ENCODE peak calls at places on chromosomes 3 and 15, in seven cellular contexts. E, H, T, K, S, G and C are unnamed samples.
A peak's percentile ranks its signal among the peaks of the same experiment; 100 is the strongest.

GRCh38 chr3:124558898-124559649 is 171.2 kb upstream of the UMPS start:
- DNase-seq in E (no peak), H (peak; percentile 82), T (peak; percentile 96), K (no peak), S (no peak), G (peak; percentile 69), C (no peak)

GRCh38 chr3:36663666-36664291 is 100.6 kb downstream of the DCLK3 start:
- DNase-seq in E (no peak), H (no peak), T (no peak), K (no peak), S (no peak), G (no peak), C (no peak)

GRCh38 chr3:169494982-169495381 is 168.5 kb downstream of the MECOM start:
- DNase-seq in E (no peak), H (no peak), T (no peak), K (no peak), S (no peak), G (no peak), C (no peak)

GRCh38 chr15:92796163-92796611 is 103.9 kb upstream of the CHD2 start:
- DNase-seq in E (no peak), H (no peak), T (no peak), K (no peak), S (no peak), G (no peak), C (no peak)

GRCh38 chr15:75695634-75696302 is 16.9 kb downstream of the CSPG4 start:
- DNase-seq in E (no peak), H (no peak), T (no peak), K (peak; percentile 70), S (no peak), G (no peak), C (no peak)

GRCh38 chr3:159795050-159795449 is 193.6 kb upstream of the IL12A start:
- DNase-seq in E (no peak), H (no peak), T (no peak), K (no peak), S (no peak), G (peak; percentile 38), C (no peak)

GRCh38 chr15:75646944-75647364 is 758 bp upstream of the SNX33 start:
- DNase-seq in E (peak; percentile 46), H (peak; percentile 57), T (no peak), K (no peak), S (no peak), G (no peak), C (peak; percentile 54)

GRCh38 chr15:59388670-59389069 is 16.0 kb upstream of the MYO1E start:
- DNase-seq in E (no peak), H (no peak), T (no peak), K (no peak), S (no peak), G (no peak), C (no peak)

GRCh38 chr3:129627350-129628168 is 21.1 kb upstream of the PLXND1 start:
- DNase-seq in E (peak; percentile 82), H (peak; percentile 88), T (peak; percentile 57), K (peak; percentile 88), S (peak; percentile 65), G (peak; percentile 77), C (peak; percentile 87)

GRCh38 chr3:157329541-157329940 is 107.1 kb upstream of the PTX3 start:
- DNase-seq in E (no peak), H (no peak), T (no peak), K (no peak), S (no peak), G (no peak), C (no peak)

GRCh38 chr15:32838338-32838737 is 120.5 kb downstream of the GREM1 start:
- DNase-seq in E (no peak), H (no peak), T (no peak), K (no peak), S (no peak), G (no peak), C (no peak)

GRCh38 chr15:52208306-52208946 is 17.2 kb upstream of the GNB5 start:
- DNase-seq in E (peak; percentile 85), H (peak; percentile 77), T (peak; percentile 33), K (peak; percentile 70), S (peak; percentile 69), G (peak; percentile 28), C (peak; percentile 65)

GRCh38 chr3:187002915-187003314 is 72.6 kb downstream of the ST6GAL1 start:
- DNase-seq in E (no peak), H (no peak), T (no peak), K (no peak), S (no peak), G (no peak), C (no peak)

GRCh38 chr15:73894133-73894814 is 20.9 kb downstream of the TBC1D21 start:
- DNase-seq in E (no peak), H (no peak), T (no peak), K (no peak), S (no peak), G (no peak), C (no peak)

GRCh38 chr15:97900006-97900405 is 60.5 kb upstream of the ARRDC4 start:
- DNase-seq in E (no peak), H (no peak), T (no peak), K (no peak), S (no peak), G (no peak), C (no peak)

GRCh38 chr3:136404056-136404455 is 153.9 kb downstream of the PCCB start:
- DNase-seq in E (no peak), H (no peak), T (no peak), K (no peak), S (no peak), G (no peak), C (no peak)

GRCh38 chr15:64954395-64954794 is 35.3 kb downstream of the SPG21 start:
- DNase-seq in E (no peak), H (no peak), T (no peak), K (no peak), S (no peak), G (no peak), C (no peak)

GRCh38 chr3:168071535-168071934 is 24.2 kb downstream of the GOLIM4 start:
- DNase-seq in E (no peak), H (no peak), T (peak; percentile 67), K (no peak), S (no peak), G (no peak), C (no peak)

GRCh38 chr3:123818921-123819429 is 65.2 kb downstream of the MYLK start:
- DNase-seq in E (no peak), H (peak; percentile 41), T (peak; percentile 24), K (no peak), S (no peak), G (no peak), C (no peak)

GRCh38 chr15:80849308-80849707 is 70.1 kb downstream of the CEMIP start:
- DNase-seq in E (no peak), H (no peak), T (peak; percentile 33), K (no peak), S (no peak), G (no peak), C (no peak)

GRCh38 chr15:98823012-98823458 is 174.7 kb downstream of the IGF1R start:
- DNase-seq in E (peak; percentile 42), H (peak; percentile 50), T (peak; percentile 74), K (no peak), S (no peak), G (no peak), C (no peak)

GRCh38 chr15:31091531-31091930 is 10.0 kb downstream of the TRPM1 start:
- DNase-seq in E (no peak), H (no peak), T (peak; percentile 40), K (no peak), S (no peak), G (no peak), C (no peak)

GRCh38 chr3:49244589-49245205 is 32.3 kb downstream of the C3orf62 start:
- DNase-seq in E (no peak), H (no peak), T (no peak), K (peak; percentile 32), S (no peak), G (no peak), C (no peak)

GRCh38 chr3:141060287-141060686 is 9.1 kb downstream of the SPSB4 start:
- DNase-seq in E (no peak), H (no peak), T (no peak), K (no peak), S (no peak), G (no peak), C (no peak)

GRCh38 chr3:143763568-143764162 is 84.6 kb downstream of the SLC9A9 start:
- DNase-seq in E (peak; percentile 23), H (peak; percentile 16), T (no peak), K (no peak), S (no peak), G (no peak), C (no peak)
- TF ChIP-seq CTCF in E (peak; percentile 66), H (peak; percentile 56), T (peak; percentile 13), K (no peak), S (peak; percentile 61), G (no peak), C (no peak)

GRCh38 chr3:131755380-131755779 is 252.6 kb upstream of the MRPL3 start:
- DNase-seq in E (no peak), H (no peak), T (no peak), K (no peak), S (no peak), G (no peak), C (no peak)

GRCh38 chr3:131749826-131750225 is 247.1 kb upstream of the MRPL3 start:
- DNase-seq in E (no peak), H (no peak), T (no peak), K (no peak), S (no peak), G (no peak), C (no peak)

GRCh38 chr3:131750256-131750655 is 247.5 kb upstream of the MRPL3 start:
- DNase-seq in E (no peak), H (no peak), T (no peak), K (no peak), S (no peak), G (no peak), C (no peak)
- TF ChIP-seq CTCF in E (no peak), H (no peak), T (no peak), K (no peak), S (peak; percentile 41), G (peak; percentile 11), C (no peak)

GRCh38 chr3:71456155-71456554 is 127.4 kb downstream of the FOXP1 start:
- DNase-seq in E (no peak), H (no peak), T (no peak), K (no peak), S (no peak), G (no peak), C (no peak)
- TF ChIP-seq CTCF in E (no peak), H (no peak), T (no peak), K (no peak), S (no peak), G (no peak), C (no peak)

DNA sequence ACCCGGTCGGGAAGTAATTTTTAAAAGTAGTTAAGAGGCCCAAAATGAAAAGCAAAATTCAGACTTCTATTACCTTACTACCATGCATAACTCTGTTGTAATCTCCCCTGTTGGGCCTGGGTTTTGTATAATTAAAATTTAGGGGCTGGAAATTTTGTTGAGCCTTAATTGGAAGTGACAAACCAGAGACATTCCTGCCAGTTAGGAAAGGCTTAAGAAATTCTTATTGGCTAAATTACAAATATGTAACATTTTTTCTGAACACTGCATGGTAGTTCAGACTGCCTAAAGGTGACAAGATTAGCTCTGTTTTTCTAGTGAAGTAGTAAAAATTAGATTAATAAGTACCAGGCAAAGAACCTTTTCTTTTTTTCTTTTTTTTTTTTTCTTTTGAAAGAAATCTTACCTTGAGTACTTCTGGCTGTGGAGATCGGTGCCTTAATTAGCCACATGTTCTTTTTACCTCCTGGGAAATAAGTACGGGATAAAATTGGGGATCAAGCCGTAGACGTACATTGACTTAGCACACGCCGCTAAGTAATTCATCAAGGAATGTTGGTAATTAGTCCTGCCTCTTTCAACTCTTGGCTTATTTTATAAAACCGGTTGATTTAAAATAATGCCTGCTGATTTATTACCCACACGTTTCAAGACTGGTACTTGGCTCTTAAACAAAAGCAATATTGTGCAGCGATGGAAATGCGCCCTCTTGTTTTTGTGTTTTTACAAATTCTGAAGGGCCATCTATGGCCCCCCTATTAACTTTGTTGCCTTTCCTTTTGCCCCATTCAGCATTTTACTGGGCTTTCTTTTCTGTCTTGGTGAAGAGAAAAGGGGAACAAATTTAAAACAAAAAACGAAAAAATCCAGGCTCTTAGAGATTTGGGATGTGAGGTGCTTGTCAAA is 111.2 kb upstream of the SAMMSON start:
- DNase-seq in E (peak; percentile 43), H (no peak), T (no peak), K (no peak), S (no peak), G (no peak), C (no peak)
- TF ChIP-seq CTCF in E (no peak), H (no peak), T (no peak), K (no peak), S (no peak), G (no peak), C (no peak)